ENCODE peak calls at places on chromosomes 16 and 17, in five cellular contexts. W is A549, S is colonic mucosa, E is PC-3, V is body of pancreas. B is an unnamed sample.

GRCh38 chr17:81445642-81446500 is 50.6 kb downstream of the BAHCC1 start:
- DNase-seq in W (no peak), S (no peak), E (no peak), V (no peak), B (no peak)

GRCh38 chr17:48933035-48933434 is 11.6 kb downstream of the SNF8 start:
- DNase-seq in W (no peak), S (no peak), E (no peak), V (no peak), B (no peak)

GRCh38 chr16:12120331-12120981 is 143.9 kb downstream of the SNX29 start:
- DNase-seq in W (no peak), S (no peak), E (no peak), V (peak; percentile 22), B (no peak)

GRCh38 chr17:61862975-61863800 is at the start of gene BRIP1:
- DNase-seq in W (peak; percentile 97), S (peak; percentile 96), E (peak; percentile 98), V (peak; percentile 95), B (peak; percentile 85)

GRCh38 chr17:18258356-18259038 is at the start of gene FLII:
- DNase-seq in W (peak; percentile 70), S (peak; percentile 68), E (peak; percentile 56), V (peak; percentile 45), B (peak; percentile 38)

GRCh38 chr16:67967183-67967955 is 1.1 kb downstream of the SLC12A4 start:
- DNase-seq in W (no peak), S (no peak), E (peak; percentile 11), V (no peak), B (no peak)

GRCh38 chr16:89805136-89805905 is 11.1 kb downstream of the FANCA start:
- DNase-seq in W (no peak), S (no peak), E (no peak), V (no peak), B (no peak)

GRCh38 chr16:67441289-67441753 is 10.4 kb downstream of the HSD11B2 start:
- DNase-seq in W (no peak), S (peak; percentile 96), E (no peak), V (peak; percentile 91), B (no peak)

GRCh38 chr17:73255671-73256181 is 6.0 kb downstream of the CPSF4L start:
- DNase-seq in W (peak; percentile 62), S (peak; percentile 51), E (peak; percentile 78), V (peak; percentile 42), B (peak; percentile 43)

GRCh38 chr17:64270885-64271284 is 7.8 kb upstream of the TEX2 start:
- DNase-seq in W (no peak), S (no peak), E (no peak), V (no peak), B (no peak)

GRCh38 chr17:38870259-38871165 is 654 bp downstream of the LASP1 start:
- DNase-seq in W (peak; percentile 73), S (peak; percentile 85), E (peak; percentile 19), V (peak; percentile 80), B (no peak)

GRCh38 chr17:54754560-54754959 is 146.1 kb upstream of the TOM1L1 start:
- DNase-seq in W (peak; percentile 29), S (no peak), E (no peak), V (no peak), B (no peak)

GRCh38 chr16:85399583-85400284 is 213.4 kb upstream of the GSE1 start:
- DNase-seq in W (no peak), S (peak; percentile 12), E (no peak), V (no peak), B (no peak)

GRCh38 chr16:57984443-57985203 is 13.7 kb upstream of the CNGB1 start:
- DNase-seq in W (peak; percentile 87), S (peak; percentile 81), E (no peak), V (peak; percentile 93), B (peak; percentile 79)

GRCh38 chr17:59513934-59514841 is 51.2 kb upstream of the DHX40 start:
- DNase-seq in W (peak; percentile 83), S (peak; percentile 79), E (peak; percentile 55), V (peak; percentile 91), B (no peak)

GRCh38 chr16:85271198-85271597 is 158.9 kb upstream of the CIBAR2 start:
- DNase-seq in W (no peak), S (no peak), E (no peak), V (no peak), B (no peak)

GRCh38 chr16:12532871-12533610 is 270.6 kb downstream of the CPPED1 start:
- DNase-seq in W (no peak), S (no peak), E (no peak), V (no peak), B (no peak)

GRCh38 chr17:73165616-73166404 is 1.0 kb downstream of the SSTR2 start:
- DNase-seq in W (no peak), S (no peak), E (no peak), V (no peak), B (no peak)

DNA sequence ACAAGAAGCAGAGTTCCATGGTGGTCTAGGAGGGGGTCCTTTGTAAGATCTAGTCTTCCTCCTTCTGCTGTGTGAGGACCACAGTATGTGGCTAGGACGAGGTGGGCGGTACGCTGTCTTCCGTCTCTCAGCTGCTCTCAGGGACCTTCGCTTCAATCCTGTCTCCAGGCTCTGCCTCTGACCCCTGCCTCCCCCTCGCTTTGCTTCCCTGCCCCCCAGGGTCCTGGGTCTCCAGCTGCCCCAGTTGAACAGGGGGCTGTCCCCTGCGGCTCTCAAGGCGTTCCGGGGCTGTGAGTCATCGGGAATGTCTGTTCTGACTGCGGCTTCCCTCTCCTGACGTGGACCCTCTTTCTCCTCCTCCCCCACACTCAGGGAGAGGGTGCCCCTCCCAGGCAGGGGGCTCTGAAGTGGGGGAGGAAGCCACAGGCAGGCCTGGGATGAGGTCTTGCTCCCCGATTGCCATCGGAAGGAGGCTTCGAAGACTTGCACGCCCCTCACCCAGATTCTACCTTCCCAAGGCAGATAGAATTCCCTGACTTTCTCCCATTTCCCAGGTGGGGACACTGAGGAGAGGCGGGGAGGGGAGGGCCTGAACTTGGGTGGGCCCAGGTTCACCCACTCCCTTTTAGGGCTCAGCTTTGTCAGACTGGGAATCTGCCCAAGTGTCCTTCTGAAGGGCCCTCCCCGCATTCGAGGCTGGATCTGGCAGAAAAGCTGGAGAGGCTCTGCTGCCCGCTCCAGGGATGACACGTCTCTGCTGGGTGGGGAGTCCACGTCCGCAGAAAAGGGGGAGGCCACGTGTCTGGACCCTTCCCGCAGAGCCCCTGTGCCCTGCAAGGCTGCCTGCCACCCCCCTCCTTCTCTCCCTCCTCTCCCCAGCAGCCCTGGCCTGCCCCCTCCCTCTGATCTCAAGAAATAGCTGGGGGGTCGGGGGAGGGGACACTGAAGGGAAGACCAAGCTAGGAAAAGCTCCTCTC is 9.1 kb upstream of the COL1A1 start:
- DNase-seq in W (peak; percentile 54), S (peak; percentile 58), E (peak; percentile 84), V (peak; percentile 65), B (peak; percentile 57)
- H3K4me1 ChIP-seq in W (peaks cover 27% of the 10 kb centered on the region), S (no peaks in the 10 kb centered on the region), E (peaks cover 16% of the 10 kb centered on the region), V (no peaks in the 10 kb centered on the region), B (peaks cover 8% of the 10 kb centered on the region)

GRCh38 chr17:1077536-1078061 is 80.7 kb downstream of the TIMM22 start:
- DNase-seq in W (no peak), S (no peak), E (no peak), V (no peak), B (no peak)

GRCh38 chr17:1078831-1079561 is 82.1 kb downstream of the TIMM22 start:
- DNase-seq in W (no peak), S (no peak), E (no peak), V (no peak), B (no peak)

GRCh38 chr17:1078062-1078711 is 81.3 kb downstream of the TIMM22 start:
- DNase-seq in W (no peak), S (no peak), E (no peak), V (no peak), B (no peak)

GRCh38 chr17:1083451-1084187 is 86.7 kb downstream of the TIMM22 start:
- DNase-seq in W (no peak), S (no peak), E (no peak), V (peak; percentile 39), B (no peak)

DNA sequence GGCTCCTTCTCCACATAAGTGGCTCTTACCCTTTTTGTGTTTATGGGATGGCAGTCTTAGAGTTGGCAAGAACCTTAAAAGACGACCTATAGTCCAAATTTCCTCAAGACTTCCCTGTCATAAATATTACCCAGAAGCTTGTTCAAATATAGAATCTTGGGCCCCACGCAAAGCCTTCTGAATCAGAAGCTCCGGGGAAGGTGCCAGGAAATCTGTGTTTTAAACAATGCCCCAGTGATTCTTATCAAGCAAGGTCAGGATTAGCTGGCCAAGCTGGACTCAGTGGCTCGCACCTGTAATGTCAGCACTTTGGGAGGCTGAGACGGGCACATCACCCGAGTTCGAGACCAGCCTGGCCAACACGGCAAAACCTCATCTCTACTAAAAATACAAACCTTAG is 85.7 kb downstream of the TIMM22 start:
- DNase-seq in W (no peak), S (no peak), E (peak; percentile 88), V (peak; percentile 53), B (no peak)
- H3K27ac ChIP-seq in W (peak overlapping the region; percentile 58), S (no peak overlapping the region), E (peak overlapping the region; percentile 100), V (peak overlapping the region; percentile 81), B (no peak overlapping the region)

DNA sequence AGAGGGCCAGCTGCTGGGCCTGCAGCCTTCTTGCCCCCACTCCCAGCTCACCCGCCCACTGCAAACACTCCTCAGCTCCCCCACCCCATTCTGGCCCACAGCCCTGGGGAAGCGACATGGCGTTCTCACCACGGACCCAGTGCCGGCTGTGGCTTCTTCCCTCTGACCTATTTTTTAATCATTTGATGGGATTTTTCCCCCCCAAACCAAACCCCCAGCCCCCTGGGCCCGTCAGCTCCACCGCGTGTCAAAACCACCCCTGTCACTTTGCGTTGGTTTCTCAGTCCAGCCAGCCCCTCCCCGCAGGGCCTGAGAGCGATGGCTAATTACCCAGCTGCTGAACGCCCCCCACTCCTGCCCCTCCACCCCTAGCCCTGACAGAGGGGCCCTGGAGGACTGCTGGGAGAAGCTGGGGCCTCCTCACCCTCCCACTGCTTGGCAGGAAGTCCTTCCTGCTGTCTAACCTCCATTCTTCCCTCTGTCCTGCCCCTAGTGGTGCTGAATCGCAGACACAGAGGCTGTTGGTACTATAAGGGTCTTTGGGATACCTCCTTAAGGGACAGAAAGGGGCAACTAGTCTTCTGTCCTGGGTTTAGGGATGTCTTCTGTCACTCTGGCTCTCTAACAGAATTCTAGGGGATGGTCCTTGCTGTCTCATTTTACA is 7.5 kb upstream of the TBX21 start:
- DNase-seq in W (no peak), S (no peak), E (no peak), V (no peak), B (no peak)
- TF ChIP-seq CTCF in W (no peak), S (no peak), E (peak; percentile 27), V (no peak), B (peak; percentile 12)

GRCh38 chr17:41793749-41794602 is 7.5 kb upstream of the JUP start:
- DNase-seq in W (no peak), S (peak; percentile 62), E (no peak), V (no peak), B (no peak)

GRCh38 chr17:41796066-41796895 is 9.8 kb upstream of the JUP start:
- DNase-seq in W (no peak), S (no peak), E (peak; percentile 67), V (no peak), B (no peak)

GRCh38 chr17:41797377-41797776 is 10.9 kb upstream of the JUP start:
- DNase-seq in W (no peak), S (no peak), E (no peak), V (no peak), B (no peak)

GRCh38 chr17:41792835-41793748 is 6.6 kb upstream of the JUP start:
- DNase-seq in W (peak; percentile 93), S (peak; percentile 86), E (peak; percentile 86), V (peak; percentile 76), B (peak; percentile 87)

DNA sequence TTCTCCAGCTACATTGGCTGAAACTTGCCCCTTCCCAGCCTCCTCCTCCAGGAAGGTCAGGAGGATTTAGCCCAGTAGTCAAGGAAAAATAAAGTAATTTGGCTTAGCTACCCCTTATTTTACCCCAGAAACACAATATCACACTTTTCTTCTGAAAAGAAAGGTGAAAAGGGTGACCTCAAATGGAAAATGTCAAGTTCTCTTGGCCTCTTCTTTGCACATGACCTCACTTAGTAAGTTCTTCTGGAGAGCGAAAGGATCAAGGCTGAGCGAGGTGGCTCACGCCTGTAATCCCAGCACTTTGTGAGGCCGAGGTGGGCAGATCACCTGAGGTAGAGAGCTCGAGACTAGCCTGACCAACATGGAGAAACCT is 8.1 kb upstream of the JUP start:
- DNase-seq in W (no peak), S (no peak), E (no peak), V (no peak), B (no peak)
- H3K4me1 ChIP-seq in W (peaks cover 54% of the 10 kb centered on the region), S (peaks cover 16% of the 10 kb centered on the region), E (peaks cover 35% of the 10 kb centered on the region), V (peaks cover 20% of the 10 kb centered on the region), B (peaks cover 16% of the 10 kb centered on the region)

B was measured in foreskin keratinocyte.